ENCODE peak calls at places on chromosomes 2 and 18, in eight cellular contexts. C is IMR-90, H is AG09309, D is astrocyte, K is gastrocnemius medialis, Q is H9, I is cardiac muscle cell, F is WTC11. B is an unnamed sample.

GRCh38 chr2:29130295-29130694 is 15.1 kb downstream of the CLIP4 start:
- DNase-seq in Q (no peak), I (peak; percentile 85), F (no peak), C (peak; percentile 91), D (peak; percentile 88), H (peak; percentile 66), K (no peak), B (peak; percentile 34)

GRCh38 chr2:23354554-23354953 is 30.4 kb upstream of the KLHL29 start:
- DNase-seq in H (no peak), I (no peak), C (no peak), Q (no peak), F (no peak), K (no peak), D (no peak), B (peak; percentile 68)

GRCh38 chr2:28252308-28252707 is 140.3 kb upstream of the FOSL2 start:
- DNase-seq in I (no peak), K (no peak), H (no peak), F (no peak), D (no peak), C (no peak), Q (no peak), B (peak; percentile 49)

GRCh38 chr2:138071720-138072719 is 107.7 kb downstream of the HNMT start:
- DNase-seq in D (peak; percentile 88), H (no peak), K (no peak), I (peak; percentile 16), Q (no peak), C (peak; percentile 43), F (no peak), B (no peak)

GRCh38 chr2:86661333-86661732 is 37.7 kb upstream of the RNF103 start:
- DNase-seq in D (no peak), H (no peak), I (peak; percentile 7), F (no peak), K (no peak), C (no peak), Q (no peak), B (no peak)

GRCh38 chr18:35171315-35171987 is 69.4 kb upstream of the ZNF397 start:
- DNase-seq in Q (no peak), I (no peak), K (no peak), D (no peak), F (no peak), C (no peak), H (no peak), B (no peak)

GRCh38 chr2:218223046-218223445 is 6.1 kb downstream of the ARPC2 start:
- DNase-seq in C (peak; percentile 24), H (no peak), D (no peak), Q (no peak), K (no peak), F (no peak), I (peak; percentile 18), B (no peak)

GRCh38 chr2:52465267-52465666 is 1302.3 kb upstream of the CHAC2 start:
- DNase-seq in C (peak; percentile 37), Q (no peak), D (peak; percentile 64), K (no peak), F (no peak), I (no peak), H (no peak), B (no peak)

GRCh38 chr2:71226965-71227560 is at the start of gene PAIP2B:
- DNase-seq in K (peak; percentile 99), H (peak; percentile 97), F (peak; percentile 99), Q (peak; percentile 100), C (peak; percentile 97), D (peak; percentile 98), I (peak; percentile 100), B (peak; percentile 91)

GRCh38 chr2:104447831-104448434 is 406.0 kb upstream of the POU3F3 start:
- DNase-seq in F (no peak), C (no peak), K (no peak), Q (no peak), D (no peak), I (no peak), H (no peak), B (no peak)

GRCh38 chr18:63131106-63131943 is 188.2 kb downstream of the BCL2 start:
- DNase-seq in D (peak; percentile 12), K (peak; percentile 27), Q (peak; percentile 43), H (peak; percentile 24), C (peak; percentile 59), I (peak; percentile 75), F (peak; percentile 45), B (peak; percentile 52)

GRCh38 chr2:73250872-73251846 is 17.1 kb downstream of the CCT7 start:
- DNase-seq in H (no peak), Q (no peak), K (peak; percentile 31), F (no peak), D (no peak), C (no peak), I (no peak), B (no peak)

GRCh38 chr2:190554357-190555006 is 20.0 kb upstream of the NEMP2 start:
- DNase-seq in F (peak; percentile 36), D (no peak), I (no peak), H (no peak), Q (peak; percentile 60), K (no peak), C (no peak), B (no peak)

DNA sequence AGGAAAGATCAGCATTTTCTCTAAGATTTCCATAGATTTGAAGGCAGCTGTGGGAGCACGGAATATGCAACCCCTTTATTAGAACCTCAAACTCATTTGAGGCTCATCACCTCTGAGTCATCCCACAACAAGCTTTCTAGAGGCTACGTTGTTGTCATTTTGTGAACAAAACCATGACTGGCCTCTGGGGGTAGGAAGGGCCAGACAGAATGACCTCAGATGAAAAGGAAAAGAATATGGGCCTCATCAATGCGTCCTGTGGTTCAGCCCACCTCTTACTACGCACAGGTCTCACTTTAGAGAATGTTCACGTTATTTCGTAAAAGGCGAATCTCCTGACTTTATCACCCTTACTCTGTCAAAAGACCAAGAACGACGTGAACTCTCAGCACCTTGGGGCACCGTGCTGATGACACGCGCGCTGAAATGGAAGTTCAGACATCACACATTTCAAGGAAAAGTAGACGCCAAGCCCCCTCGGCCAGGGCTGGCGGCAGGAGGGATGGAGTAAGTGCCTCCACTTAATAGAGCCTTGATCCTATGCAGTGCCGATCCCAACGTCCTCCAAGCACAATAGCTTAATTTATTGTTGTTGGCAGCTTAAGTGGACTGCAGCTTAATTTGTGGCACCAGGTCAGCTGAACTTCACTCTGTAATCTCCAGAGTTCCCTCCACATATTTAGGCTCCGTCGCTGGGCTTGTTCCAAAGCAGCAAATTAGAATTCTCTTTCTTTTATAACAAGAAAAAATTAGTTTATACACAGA is 208.3 kb downstream of the EIPR1 start:
- DNase-seq in K (no peak), F (no peak), D (peak; percentile 57), C (peak; percentile 69), I (peak; percentile 18), H (no peak), Q (no peak), B (no peak)
- TF ChIP-seq CTCF in K (no peak), F (no peak), D (no peak), C (no peak), I (no peak), H (no peak), Q (no peak), B (no peak)

GRCh38 chr2:225020157-225020864 is 22.0 kb downstream of the DOCK10 start:
- DNase-seq in D (no peak), Q (no peak), F (no peak), I (no peak), H (no peak), K (no peak), C (no peak), B (no peak)

GRCh38 chr2:225017098-225017685 is 25.1 kb downstream of the DOCK10 start:
- DNase-seq in I (no peak), F (no peak), C (no peak), K (no peak), Q (no peak), D (no peak), H (no peak), B (no peak)

GRCh38 chr2:225022188-225022587 is 20.1 kb downstream of the DOCK10 start:
- DNase-seq in D (no peak), H (no peak), C (no peak), F (no peak), Q (no peak), I (no peak), K (no peak), B (no peak)

GRCh38 chr2:225017713-225018112 is 24.6 kb downstream of the DOCK10 start:
- DNase-seq in I (no peak), D (no peak), K (no peak), Q (no peak), C (no peak), F (no peak), H (no peak), B (no peak)

DNA sequence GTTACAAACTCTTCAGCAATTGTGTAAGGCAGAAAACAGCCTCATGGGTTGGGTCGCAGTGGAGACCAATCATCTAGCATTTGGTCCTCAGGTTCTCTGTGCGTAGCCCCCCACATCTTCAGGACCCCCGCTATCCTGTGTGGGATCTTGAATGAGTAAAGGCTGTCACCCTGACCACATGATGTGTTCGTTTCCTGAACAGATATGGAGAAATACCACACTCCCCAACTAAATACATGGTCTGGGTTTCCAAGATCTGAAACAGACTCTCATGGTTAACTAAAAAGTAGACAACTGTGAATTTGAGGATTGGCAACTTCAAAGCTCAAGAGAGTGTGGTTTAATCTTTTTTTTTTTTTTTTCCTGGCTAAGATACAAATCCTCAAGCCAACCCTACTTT is 23.2 kb downstream of the DOCK10 start:
- DNase-seq in Q (no peak), C (no peak), D (no peak), H (no peak), K (no peak), I (no peak), F (no peak), B (no peak)
- TF ChIP-seq CTCF in Q (no peak), C (no peak), D (no peak), H (no peak), K (no peak), I (no peak), F (no peak), B (no peak)

DNA sequence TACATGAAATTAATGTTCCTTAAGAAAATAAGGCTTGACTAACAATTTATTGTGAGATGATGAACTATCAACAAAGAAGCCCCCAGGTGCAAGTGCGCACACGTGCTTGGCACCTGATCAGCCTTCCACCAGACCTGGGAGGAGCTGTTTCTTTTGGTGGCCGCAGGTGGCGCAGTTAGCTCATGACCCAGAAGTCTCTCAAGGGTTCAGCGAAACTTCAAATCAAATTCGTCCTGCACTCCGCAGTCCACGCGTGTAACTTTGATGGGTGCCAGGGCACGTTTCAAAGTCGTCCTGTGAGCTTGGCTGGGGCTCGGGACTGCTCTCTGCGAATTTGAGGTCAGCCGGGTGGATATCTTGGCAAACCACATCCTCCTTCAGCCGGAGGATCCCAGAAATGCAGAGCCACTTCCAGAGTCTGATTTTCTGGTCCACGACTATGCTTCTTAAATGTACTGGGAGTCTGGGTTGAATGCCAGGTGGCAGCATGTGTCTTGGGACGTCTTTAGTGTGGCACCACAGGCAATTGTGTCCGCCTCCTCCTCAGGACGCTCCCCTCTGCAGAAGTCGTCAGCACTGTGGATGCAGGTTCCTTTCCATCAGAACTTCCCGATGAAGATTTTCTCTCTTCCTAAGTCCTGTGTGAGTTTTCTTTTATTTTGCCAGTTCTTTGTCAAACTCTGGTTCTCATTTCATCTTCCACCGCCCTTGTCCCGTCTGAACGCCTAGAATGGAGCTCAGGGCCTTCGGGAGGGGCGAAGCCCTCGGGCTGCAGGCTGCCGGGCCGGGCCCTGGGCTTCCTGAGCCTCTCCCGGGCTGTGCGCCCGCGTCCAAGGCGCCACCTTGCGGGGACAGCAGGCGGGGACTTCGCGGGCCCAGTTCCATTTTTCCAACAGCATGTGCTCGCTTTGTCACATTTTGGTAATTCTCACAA is 61.3 kb upstream of the RAPGEF4 start:
- DNase-seq in F (peak; percentile 81), I (peak; percentile 62), D (no peak), K (no peak), C (no peak), H (no peak), Q (peak; percentile 82), B (peak; percentile 62)
- TF ChIP-seq CTCF in F (peak; percentile 50), I (peak; percentile 84), D (peak; percentile 58), K (peak; percentile 38), C (peak; percentile 46), H (peak; percentile 43), Q (peak; percentile 92), B (peak; percentile 58)

GRCh38 chr2:192604295-192604694 is 409.6 kb upstream of the TMEFF2 start:
- DNase-seq in D (no peak), Q (peak; percentile 52), I (no peak), F (peak; percentile 25), H (no peak), K (no peak), C (no peak), B (no peak)
- TF ChIP-seq CTCF in D (no peak), Q (peak; percentile 45), I (no peak), F (no peak), H (no peak), K (no peak), C (no peak), B (no peak)

B was measured in GM20000.